ENCODE peak calls at places on chromosome 13, in seven cellular contexts. N is mesothelial cell of epicardium; Z is CD8-positive, alpha-beta T cell; U is heart right ventricle; R is SK-N-SH; T is HTR-8/SVneo; O is cortex of kidney. K is an unnamed sample.

GRCh38 chr13:21901772-21902708 is 231.2 kb downstream of the FGF9 start:
- DNase-seq in U (no peak), N (no peak), T (no peak), Z (no peak), R (no peak), O (no peak), K (no peak)

GRCh38 chr13:39364797-39365468 is 238.1 kb downstream of the LHFPL6 start:
- DNase-seq in Z (no peak), N (no peak), O (no peak), T (no peak), R (no peak), U (no peak), K (no peak)

GRCh38 chr13:75195479-75196111 is 286.4 kb downstream of the TBC1D4 start:
- DNase-seq in N (no peak), Z (no peak), U (no peak), O (no peak), R (no peak), T (no peak), K (no peak)

GRCh38 chr13:112032186-112032835 is 34.6 kb upstream of the SOX1 start:
- DNase-seq in T (no peak), Z (no peak), N (no peak), U (no peak), O (no peak), R (no peak), K (no peak)

GRCh38 chr13:91960947-91961346 is 562.5 kb downstream of the GPC5 start:
- DNase-seq in O (no peak), Z (no peak), U (no peak), T (no peak), N (no peak), R (no peak), K (no peak)

GRCh38 chr13:93224545-93224944 is 2.1 kb upstream of the GPC6 start:
- DNase-seq in U (no peak), Z (no peak), O (no peak), R (no peak), N (no peak), T (peak; percentile 13), K (no peak)

GRCh38 chr13:45162194-45162593 is 38.7 kb downstream of the KCTD4 start:
- DNase-seq in R (no peak), N (no peak), O (no peak), Z (no peak), U (no peak), T (no peak), K (no peak)

GRCh38 chr13:112931028-112931934 is 37.7 kb upstream of the MCF2L start:
- DNase-seq in R (peak; percentile 71), Z (no peak), T (peak; percentile 76), O (no peak), N (no peak), U (no peak), K (no peak)

GRCh38 chr13:113635048-113635420 is 23.0 kb downstream of the ATP4B start:
- DNase-seq in R (no peak), Z (no peak), O (no peak), N (no peak), U (no peak), T (no peak), K (no peak)

GRCh38 chr13:108924154-108924940 is 294.9 kb downstream of the MYO16 start:
- DNase-seq in Z (no peak), T (no peak), N (no peak), R (no peak), O (no peak), U (no peak), K (no peak)

GRCh38 chr13:113585828-113586355 is 1.3 kb downstream of the TFDP1 start:
- DNase-seq in O (no peak), U (no peak), Z (no peak), N (no peak), T (no peak), R (no peak), K (no peak)

GRCh38 chr13:85265296-85265695 is 533.9 kb downstream of the SLITRK6 start:
- DNase-seq in Z (no peak), T (no peak), O (no peak), U (no peak), R (no peak), N (no peak), K (no peak)

GRCh38 chr13:76667551-76667950 is 218.7 kb downstream of the KCTD12 start:
- DNase-seq in O (no peak), U (peak; percentile 32), R (peak; percentile 4), N (no peak), Z (no peak), T (peak; percentile 0), K (no peak)

GRCh38 chr13:76016799-76017198 is 380.7 kb downstream of the LMO7 start:
- DNase-seq in R (peak; percentile 17), Z (no peak), O (no peak), T (no peak), U (no peak), N (no peak), K (no peak)

GRCh38 chr13:73168993-73169401 is 110.2 kb downstream of the KLF5 start:
- DNase-seq in O (no peak), R (no peak), N (no peak), Z (no peak), T (no peak), U (no peak), K (no peak)

GRCh38 chr13:25214371-25215252 is 42.5 kb upstream of the AMER2 start:
- DNase-seq in T (no peak), U (peak; percentile 15), O (no peak), N (no peak), Z (no peak), R (no peak), K (no peak)

GRCh38 chr13:106029901-106030300 is 505.6 kb downstream of the EFNB2 start:
- DNase-seq in T (no peak), R (no peak), Z (no peak), U (no peak), N (no peak), O (no peak), K (no peak)

GRCh38 chr13:60044321-60044720 is 119.4 kb downstream of the DIAPH3 start:
- DNase-seq in O (no peak), T (no peak), Z (no peak), N (no peak), R (no peak), U (no peak), K (no peak)

GRCh38 chr13:98972627-98973026 is 5.2 kb downstream of the DOCK9 start:
- DNase-seq in Z (no peak), R (no peak), T (peak; percentile 70), N (no peak), U (no peak), O (no peak), K (no peak)

GRCh38 chr13:30466358-30466714 is 600 bp upstream of the HMGB1 start:
- DNase-seq in Z (no peak), U (no peak), O (no peak), N (no peak), T (no peak), R (no peak), K (no peak)

GRCh38 chr13:21710163-21710562 is 39.3 kb downstream of the FGF9 start:
- DNase-seq in O (no peak), N (no peak), U (no peak), R (no peak), Z (no peak), T (no peak), K (no peak)

GRCh38 chr13:49300716-49301589 is 53.2 kb downstream of the CDADC1 start:
- DNase-seq in Z (peak; percentile 31), O (no peak), N (no peak), R (peak; percentile 76), T (peak; percentile 71), U (peak; percentile 74), K (peak; percentile 41)